ENCODE peak calls at places on chromosomes 1 and 21, in six cellular contexts. L is HT1080, A is globus pallidus, V is endothelial cell, O is NCI-H526, S is retina. B is an unnamed sample.

GRCh38 chr21:42474043-42474831 is 21.8 kb downstream of the RSPH1 start:
- DNase-seq in V (no peak), A (no peak), O (no peak), S (no peak), L (peak; percentile 71), B (no peak)

GRCh38 chr1:106366627-106367319 is 689.7 kb upstream of the PRMT6 start:
- DNase-seq in L (no peak), V (no peak), O (no peak), A (no peak), S (no peak), B (no peak)

GRCh38 chr1:113657556-113658063 is 101.7 kb downstream of the PHTF1 start:
- DNase-seq in L (no peak), S (no peak), V (no peak), O (no peak), A (no peak), B (no peak)

GRCh38 chr1:207830788-207831187 is 78.9 kb downstream of the CD46 start:
- DNase-seq in O (no peak), S (no peak), A (no peak), L (no peak), V (no peak), B (no peak)

GRCh38 chr1:182143154-182143657 is 81.7 kb upstream of the ZNF648 start:
- DNase-seq in A (peak; percentile 91), S (peak; percentile 89), O (peak; percentile 99), V (peak; percentile 96), L (peak; percentile 54), B (peak; percentile 90)

GRCh38 chr1:233905416-233906051 is 1.1 kb downstream of the SLC35F3 start:
- DNase-seq in A (no peak), S (no peak), V (peak; percentile 11), O (no peak), L (peak; percentile 28), B (peak; percentile 8)

GRCh38 chr1:76073471-76073870 is 1.1 kb upstream of the ST6GALNAC3 start:
- DNase-seq in O (no peak), V (no peak), L (peak; percentile 77), A (no peak), S (no peak), B (no peak)

GRCh38 chr1:218460367-218460766 is 115.2 kb downstream of the TGFB2 start:
- DNase-seq in S (peak; percentile 46), A (peak; percentile 54), L (peak; percentile 58), V (no peak), O (no peak), B (peak; percentile 22)

GRCh38 chr1:90712153-90712930 is 4.8 kb downstream of the BARHL2 start:
- DNase-seq in O (no peak), A (no peak), S (peak; percentile 68), L (no peak), V (peak; percentile 35), B (peak; percentile 22)

GRCh38 chr1:12620142-12620865 is 2.3 kb upstream of the DHRS3 start:
- DNase-seq in A (no peak), O (no peak), V (no peak), S (no peak), L (peak; percentile 65), B (no peak)

GRCh38 chr1:81232505-81232904 is 568.2 kb upstream of the ADGRL2 start:
- DNase-seq in S (no peak), O (no peak), V (no peak), A (no peak), L (no peak), B (no peak)

GRCh38 chr1:1892079-1892762 is 1.3 kb upstream of the GNB1 start:
- DNase-seq in L (no peak), A (no peak), S (no peak), V (no peak), O (no peak), B (peak; percentile 36)

GRCh38 chr1:41957568-41957967 is 38.8 kb upstream of the HIVEP3 start:
- DNase-seq in S (no peak), O (no peak), L (peak; percentile 94), V (no peak), A (no peak), B (no peak)

GRCh38 chr1:45370575-45370974 is 30.3 kb upstream of the MUTYH start:
- DNase-seq in A (no peak), O (no peak), S (no peak), V (no peak), L (no peak), B (no peak)

GRCh38 chr1:12519708-12520364 is 98.2 kb downstream of the DHRS3 start:
- DNase-seq in S (no peak), O (no peak), V (no peak), A (no peak), L (no peak), B (no peak)

GRCh38 chr21:41767606-41768370 is 936 bp upstream of the RIPK4 start:
- DNase-seq in V (peak; percentile 51), A (no peak), S (no peak), L (peak; percentile 56), O (peak; percentile 45), B (no peak)

GRCh38 chr21:37565530-37566223 is 199.1 kb downstream of the DYRK1A start:
- DNase-seq in S (no peak), O (peak; percentile 43), L (peak; percentile 46), V (no peak), A (peak; percentile 56), B (no peak)

GRCh38 chr1:7704214-7705047 is 66.7 kb upstream of the VAMP3 start:
- DNase-seq in A (peak; percentile 93), S (peak; percentile 95), L (no peak), O (peak; percentile 96), V (peak; percentile 97), B (peak; percentile 92)

GRCh38 chr1:20426923-20427322 is 59.1 kb downstream of the CAMK2N1 start:
- DNase-seq in A (no peak), L (peak; percentile 90), V (no peak), O (no peak), S (no peak), B (no peak)

GRCh38 chr1:31715097-31715872 is 11.5 kb upstream of the COL16A1 start:
- DNase-seq in V (peak; percentile 86), A (peak; percentile 83), L (peak; percentile 24), S (peak; percentile 93), O (peak; percentile 82), B (peak; percentile 99)

GRCh38 chr1:1602321-1602931 is 2.5 kb upstream of the FNDC10 start:
- DNase-seq in A (no peak), O (no peak), V (no peak), S (no peak), L (no peak), B (no peak)

GRCh38 chr1:21121764-21122471 is 54.8 kb downstream of the EIF4G3 start:
- DNase-seq in O (no peak), S (no peak), L (no peak), A (no peak), V (no peak), B (no peak)

GRCh38 chr1:116586741-116587143 is 15.9 kb upstream of the CD58 start:
- DNase-seq in V (no peak), L (no peak), S (no peak), O (peak; percentile 12), A (no peak), B (no peak)

GRCh38 chr1:46689326-46689725 is 17.7 kb downstream of the TEX38 start:
- DNase-seq in A (no peak), O (no peak), V (no peak), S (no peak), L (no peak), B (peak; percentile 96)

GRCh38 chr1:64121766-64122385 is 81.5 kb upstream of the UBE2U start:
- DNase-seq in V (no peak), A (no peak), L (peak; percentile 13), O (no peak), S (no peak), B (peak; percentile 79)

GRCh38 chr1:89149229-89149628 is 23.3 kb upstream of the GBP2 start:
- DNase-seq in A (peak; percentile 42), V (peak; percentile 17), L (peak; percentile 47), O (no peak), S (peak; percentile 3), B (peak; percentile 14)

GRCh38 chr21:33189237-33189636 is 40.5 kb upstream of the IFNAR2 start:
- DNase-seq in A (no peak), V (no peak), S (no peak), O (peak; percentile 22), L (no peak), B (no peak)

GRCh38 chr1:6800728-6801127 is 15.5 kb downstream of the CAMTA1 start:
- DNase-seq in V (no peak), A (no peak), O (no peak), S (no peak), L (no peak), B (no peak)

GRCh38 chr1:18724001-18724411 is 93.4 kb downstream of the PAX7 start:
- DNase-seq in S (peak; percentile 91), A (peak; percentile 21), L (no peak), V (no peak), O (no peak), B (no peak)

GRCh38 chr21:25573409-25574206 is 33.7 kb downstream of the MRPL39 start:
- DNase-seq in O (peak; percentile 4), L (peak; percentile 98), V (no peak), A (no peak), S (no peak), B (no peak)

GRCh38 chr1:34166191-34167090 is 1.4 kb upstream of the CSMD2 start:
- DNase-seq in S (peak; percentile 69), L (peak; percentile 26), A (peak; percentile 93), V (peak; percentile 16), O (peak; percentile 24), B (no peak)

GRCh38 chr1:53891678-53892077 is 2.1 kb upstream of the YIPF1 start:
- DNase-seq in V (no peak), O (no peak), L (no peak), A (no peak), S (no peak), B (no peak)